ENCODE peak calls at places on chromosomes 3 and 15, in four cellular contexts. Y is MCF 10A, X is AG09309, Z is mucosa of descending colon. F is an unnamed sample.

GRCh38 chr3:73086071-73086494 is 24.6 kb downstream of the EBLN2 start:
- DNase-seq in Y (peak; percentile 54), X (no peak), Z (peak; percentile 67), F (peak; percentile 66)

GRCh38 chr15:31455499-31455898 is 128.9 kb downstream of the KLF13 start:
- DNase-seq in Y (no peak), X (no peak), Z (no peak), F (no peak)

GRCh38 chr3:52238193-52238760 is 681 bp downstream of the TWF2 start:
- DNase-seq in Y (no peak), X (no peak), Z (no peak), F (peak; percentile 29)

GRCh38 chr15:85116494-85116893 is 134.8 kb downstream of the PDE8A start:
- DNase-seq in Y (no peak), X (no peak), Z (no peak), F (no peak)

GRCh38 chr3:172047567-172048115 is 8.3 kb downstream of the FNDC3B start:
- DNase-seq in Y (no peak), X (no peak), Z (no peak), F (no peak)

GRCh38 chr15:85646538-85647091 is 148.1 kb downstream of the KLHL25 start:
- DNase-seq in Y (no peak), X (peak; percentile 42), Z (no peak), F (peak; percentile 88)

GRCh38 chr3:66041116-66041515 is 2.4 kb upstream of the MAGI1 start:
- DNase-seq in Y (no peak), X (peak; percentile 55), Z (no peak), F (peak; percentile 68)

GRCh38 chr3:78689378-78689777 is 1078.4 kb downstream of the ROBO1 start:
- DNase-seq in Y (no peak), X (no peak), Z (no peak), F (no peak)

GRCh38 chr3:41350441-41350840 is 151.1 kb downstream of the CTNNB1 start:
- DNase-seq in Y (peak; percentile 45), X (no peak), Z (no peak), F (peak; percentile 52)

GRCh38 chr3:44323341-44323955 is 15.1 kb upstream of the TCAIM start:
- DNase-seq in Y (peak; percentile 73), X (peak; percentile 32), Z (peak; percentile 93), F (peak; percentile 84)

GRCh38 chr3:151307131-151307530 is 9.5 kb downstream of the GPR87 start:
- DNase-seq in Y (no peak), X (no peak), Z (no peak), F (no peak)

GRCh38 chr15:95267476-95267875 is 1036.1 kb downstream of the MCTP2 start:
- DNase-seq in Y (no peak), X (no peak), Z (no peak), F (no peak)

GRCh38 chr15:62400778-62401177 is 235.7 kb upstream of the C2CD4B start:
- DNase-seq in Y (no peak), X (no peak), Z (no peak), F (no peak)

GRCh38 chr15:68786753-68787152 is 33.9 kb downstream of the ANP32A start:
- DNase-seq in Y (no peak), X (no peak), Z (no peak), F (no peak)

GRCh38 chr3:127753338-127753737 is 69.0 kb downstream of the MGLL start:
- DNase-seq in Y (no peak), X (no peak), Z (no peak), F (no peak)

GRCh38 chr15:53416219-53416940 is 343.1 kb downstream of the WDR72 start:
- DNase-seq in Y (no peak), X (no peak), Z (no peak), F (no peak)

GRCh38 chr15:93035953-93036810 is 52.8 kb downstream of the RGMA start:
- DNase-seq in Y (peak; percentile 59), X (no peak), Z (peak; percentile 48), F (peak; percentile 62)

DNA sequence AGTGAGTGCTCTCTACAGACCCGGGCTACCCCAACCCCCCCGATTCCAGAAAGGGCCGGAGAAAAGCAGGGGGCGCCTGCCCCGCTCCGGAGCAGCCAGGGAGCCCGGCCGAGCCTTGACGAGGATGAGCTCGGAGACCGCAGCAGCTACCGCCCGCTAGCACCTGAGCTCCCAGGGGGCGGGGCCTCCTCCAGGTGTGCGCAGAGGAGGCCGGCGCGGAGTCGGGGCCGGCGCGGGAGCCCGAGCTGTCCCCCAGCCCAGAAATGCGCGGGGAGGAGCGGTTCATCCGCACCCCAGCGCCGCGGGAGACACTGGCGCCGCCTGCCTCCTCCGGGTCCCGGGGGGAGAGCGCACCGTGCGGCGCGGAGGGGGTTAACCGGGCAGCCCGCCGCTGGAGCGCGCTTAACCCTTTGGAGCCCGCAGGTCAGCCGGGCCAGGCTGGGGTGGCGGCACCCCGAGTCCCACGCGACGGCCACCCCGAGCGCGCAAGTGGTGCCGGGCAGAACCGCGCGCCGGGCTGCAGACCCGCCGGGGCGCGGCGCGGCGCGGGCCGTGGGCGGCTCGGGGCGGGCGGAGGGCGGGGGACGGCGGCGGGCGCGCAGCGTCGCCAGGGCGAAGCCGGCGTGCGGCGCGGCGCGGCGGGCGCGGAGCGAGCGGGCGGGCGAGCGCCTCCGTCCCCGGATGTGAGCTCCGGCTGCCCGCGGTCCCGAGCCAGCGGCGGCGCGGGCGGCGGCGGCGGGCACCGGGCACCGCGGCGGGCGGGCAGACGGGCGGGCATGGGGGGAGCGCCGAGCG is at the start of gene CACNA1D:
- DNase-seq in Y (peak; percentile 24), X (no peak), Z (peak; percentile 86), F (no peak)
- TF ChIP-seq CTCF in Y (no peak), X (no peak), Z (no peak), F (no peak)

GRCh38 chr3:137084579-137084978 is 126.8 kb downstream of the IL20RB start:
- DNase-seq in Y (no peak), X (no peak), Z (no peak), F (no peak)

GRCh38 chr3:137079572-137079971 is 121.8 kb downstream of the IL20RB start:
- DNase-seq in Y (no peak), X (no peak), Z (no peak), F (no peak)

GRCh38 chr3:137081711-137082110 is 123.9 kb downstream of the IL20RB start:
- DNase-seq in Y (no peak), X (no peak), Z (no peak), F (no peak)
- TF ChIP-seq CTCF in Y (no peak), X (no peak), Z (no peak), F (no peak)

GRCh38 chr15:39582977-39583585 is 2.2 kb downstream of the THBS1 start:
- DNase-seq in Y (no peak), X (no peak), Z (no peak), F (no peak)

GRCh38 chr15:39584662-39585393 is 3.9 kb downstream of the THBS1 start:
- DNase-seq in Y (no peak), X (peak; percentile 78), Z (no peak), F (no peak)

GRCh38 chr15:39584266-39584659 is 3.4 kb downstream of the THBS1 start:
- DNase-seq in Y (no peak), X (no peak), Z (no peak), F (no peak)

GRCh38 chr15:39582286-39582976 is 1.6 kb downstream of the THBS1 start:
- DNase-seq in Y (peak; percentile 39), X (peak; percentile 80), Z (peak; percentile 63), F (peak; percentile 59)

GRCh38 chr15:39583586-39584265 is 2.8 kb downstream of the THBS1 start:
- DNase-seq in Y (peak; percentile 80), X (peak; percentile 91), Z (peak; percentile 66), F (peak; percentile 71)
- TF ChIP-seq CTCF in Y (peak; percentile 65), X (peak; percentile 49), Z (peak; percentile 22), F (peak; percentile 63)

GRCh38 chr3:31288641-31289100 is 244.1 kb upstream of the STT3B start:
- DNase-seq in Y (peak; percentile 46), X (no peak), Z (peak; percentile 9), F (peak; percentile 82)
- TF ChIP-seq CTCF in Y (no peak), X (no peak), Z (no peak), F (peak; percentile 5)

F was measured in choroid plexus epithelial cell.